ENCODE peak calls at places on chromosomes 7 and 10, in four cellular contexts. M, X, V and D are unnamed samples.

GRCh38 chr10:15472431-15473400 is 101.6 kb upstream of the FAM171A1 start:
- DNase-seq in X (no peak), M (peak), V (no peak), D (peak)

GRCh38 chr10:70350501-70350900 is 31.9 kb downstream of the LRRC20 start:
- DNase-seq in V (no peak), M (no peak), X (no peak), D (no peak)

GRCh38 chr10:124416733-124417132 is 2.0 kb downstream of the OAT start:
- DNase-seq in V (no peak), M (peak), X (no peak), D (peak)

GRCh38 chr7:22728416-22729029 is 1.5 kb downstream of the IL6 start:
- DNase-seq in V (peak), X (no peak), M (peak), D (peak)

GRCh38 chr10:74543276-74543675 is 283.1 kb upstream of the KAT6B start:
- DNase-seq in X (no peak), V (no peak), M (peak), D (peak)

GRCh38 chr7:108660465-108660864 is 90.8 kb downstream of the DNAJB9 start:
- DNase-seq in M (peak), X (no peak), V (peak), D (peak)

GRCh38 chr10:51643734-51644133 is 55.7 kb downstream of the CSTF2T start:
- DNase-seq in M (peak), V (no peak), X (no peak), D (peak)

GRCh38 chr7:151671514-151671913 is 151.8 kb upstream of the RHEB start:
- DNase-seq in M (no peak), V (no peak), X (no peak), D (no peak)

GRCh38 chr10:90317172-90317571 is 540.7 kb downstream of the HTR7 start:
- DNase-seq in V (no peak), X (no peak), M (no peak), D (no peak)

GRCh38 chr7:66043681-66044497 is 31.7 kb upstream of the ASL start:
- DNase-seq in X (no peak), V (no peak), M (peak), D (peak)

GRCh38 chr7:73900286-73900685 is 39.3 kb downstream of the TMEM270 start:
- DNase-seq in V (no peak), X (no peak), M (no peak), D (peak)

GRCh38 chr10:115941247-115941840 is 331.7 kb downstream of the GFRA1 start:
- DNase-seq in V (peak), M (no peak), X (no peak), D (no peak)

GRCh38 chr7:158413962-158414961 is 173.4 kb downstream of the PTPRN2 start:
- DNase-seq in X (no peak), V (no peak), M (peak), D (no peak)

GRCh38 chr10:79007037-79007842 is 61.5 kb upstream of the ZMIZ1 start:
- DNase-seq in X (no peak), V (no peak), M (no peak), D (peak)

GRCh38 chr10:106722524-106722923 is 442.0 kb downstream of the SORCS1 start:
- DNase-seq in X (no peak), M (no peak), V (no peak), D (no peak)

GRCh38 chr10:110651044-110651958 is 7.2 kb downstream of the RBM20 start:
- DNase-seq in M (peak), V (no peak), X (no peak), D (peak)

GRCh38 chr7:137626469-137627067 is 220.2 kb downstream of the DGKI start:
- DNase-seq in M (peak), X (no peak), V (peak), D (peak)

GRCh38 chr7:95316588-95316987 is 7.7 kb downstream of the PON1 start:
- DNase-seq in V (no peak), M (no peak), X (no peak), D (no peak)

GRCh38 chr7:117937049-117937448 is 63.8 kb upstream of the CTTNBP2 start:
- DNase-seq in X (no peak), M (no peak), V (no peak), D (no peak)

GRCh38 chr10:7491230-7491629 is 80.4 kb upstream of the SFMBT2 start:
- DNase-seq in V (no peak), X (no peak), M (no peak), D (no peak)

GRCh38 chr7:44548893-44549292 is 7.8 kb upstream of the NPC1L1 start:
- DNase-seq in M (no peak), V (no peak), X (no peak), D (no peak)

GRCh38 chr10:85604136-85604725 is 762.4 kb downstream of the GRID1 start:
- DNase-seq in V (no peak), X (no peak), M (no peak), D (no peak)

GRCh38 chr10:52864459-52865106 is 92.0 kb upstream of the MBL2 start:
- DNase-seq in V (no peak), X (peak), M (peak), D (peak)

GRCh38 chr7:83038787-83039186 is 123.9 kb downstream of the PCLO start:
- DNase-seq in M (peak), V (no peak), X (no peak), D (no peak)

GRCh38 chr7:21426286-21426957 is 1.5 kb upstream of the SP4 start:
- DNase-seq in M (peak), X (no peak), V (no peak), D (peak)
- H3K4me3 ChIP-seq in M (peak), X (peak), V (peak), D (peak)

GRCh38 chr7:150388709-150389531 is 9.8 kb downstream of the ZNF775 start:
- DNase-seq in M (peak), X (no peak), V (no peak), D (no peak)
- TF ChIP-seq CTCF in M (peak), X (no peak), V (peak), D (no peak)

DNA sequence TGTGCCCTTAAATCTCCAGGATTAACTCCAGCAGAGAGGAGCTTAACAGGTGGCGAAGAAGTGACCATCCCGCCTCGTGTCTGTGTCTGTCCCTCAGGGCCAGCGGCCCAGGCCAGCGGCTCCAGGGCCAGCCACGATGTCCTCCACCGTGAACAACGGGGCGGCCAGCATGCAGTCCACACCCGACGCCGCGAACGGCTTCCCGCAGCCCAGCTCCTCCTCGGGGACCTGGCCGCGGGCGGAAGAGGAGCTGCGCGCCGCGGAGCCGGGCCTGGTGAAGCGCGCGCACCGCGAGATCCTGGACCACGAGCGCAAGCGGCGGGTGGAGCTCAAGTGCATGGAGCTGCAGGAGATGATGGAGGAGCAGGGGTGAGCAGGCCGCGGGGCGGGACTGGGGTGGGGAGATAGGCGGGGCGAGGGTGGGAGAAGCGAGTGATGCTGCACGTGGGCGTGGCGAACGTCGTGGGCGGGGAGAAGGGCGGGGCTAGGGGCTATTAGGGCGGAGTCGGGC is 33.3 kb downstream of the SRRM3 start:
- DNase-seq in M (peak), V (peak), X (peak), D (peak)
- H3K4me3 ChIP-seq in M (peak), V (peak), X (peak), D (peak)

DNA sequence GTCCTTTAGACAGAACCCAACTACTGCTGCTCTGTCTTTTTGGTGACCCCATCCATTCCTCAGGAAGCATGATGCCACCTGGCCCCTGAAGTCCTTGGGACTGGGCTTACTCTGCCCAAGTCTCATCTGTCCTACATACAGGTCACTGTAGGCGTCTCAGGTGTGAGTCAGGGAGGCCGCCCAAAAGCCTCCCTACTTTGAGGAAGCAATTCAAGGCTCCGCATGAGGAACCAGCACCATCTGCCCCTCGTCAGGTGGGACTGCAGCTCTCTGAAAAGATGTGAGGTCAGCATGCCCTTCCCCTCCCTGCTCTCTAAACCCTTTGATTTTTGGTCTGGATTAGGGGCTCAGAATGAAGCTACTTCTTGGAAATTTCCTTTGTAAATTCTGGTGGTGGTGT is 354.8 kb downstream of the CXCL12 start:
- DNase-seq in X (no peak), V (no peak), M (no peak), D (no peak)
- TF ChIP-seq CTCF in X (peak), V (peak), M (peak), D (no peak)

GRCh38 chr7:113892818-113893217 is 26.0 kb downstream of the PPP1R3A start:
- DNase-seq in V (no peak), M (no peak), X (no peak), D (peak)

GRCh38 chr7:113891828-113892227 is 27.0 kb downstream of the PPP1R3A start:
- DNase-seq in X (no peak), V (no peak), M (peak), D (peak)

GRCh38 chr7:113891031-113891350 is 27.8 kb downstream of the PPP1R3A start:
- DNase-seq in V (no peak), M (no peak), X (no peak), D (no peak)

GRCh38 chr7:113890326-113891030 is 28.3 kb downstream of the PPP1R3A start:
- DNase-seq in M (peak), X (no peak), V (no peak), D (no peak)
- H3K4me3 ChIP-seq in M (no peak), X (no peak), V (no peak), D (no peak)